ENCODE peak calls at places on chromosomes 1 and 21, in seven cellular contexts. J is SK-N-SH, F is HepG2, W is Panc1, D is K562, I is A549, E is GM23338. U is an unnamed sample.

GRCh38 chr1:200354243-200354642 is 55.6 kb downstream of the ZNF281 start:
- DNase-seq in W (no peak), E (no peak), F (no peak), J (no peak), I (no peak), D (no peak), U (no peak)

GRCh38 chr1:26161408-26162219 is 2.7 kb downstream of the FAM110D start:
- DNase-seq in E (peak; percentile 76), J (peak; percentile 89), F (no peak), D (peak; percentile 92), W (no peak), I (peak; percentile 26), U (no peak)

GRCh38 chr1:230281531-230281930 is 144.6 kb downstream of the PGBD5 start:
- DNase-seq in W (no peak), F (no peak), J (no peak), I (no peak), E (no peak), D (no peak), U (no peak)

GRCh38 chr1:83910461-83910860 is 88.5 kb downstream of the TTLL7 start:
- DNase-seq in E (no peak), I (no peak), D (no peak), W (no peak), F (no peak), J (no peak), U (no peak)

GRCh38 chr1:209710098-209710497 is 5.5 kb downstream of the HSD11B1 start:
- DNase-seq in E (no peak), J (no peak), W (no peak), D (no peak), F (no peak), I (no peak), U (no peak)

GRCh38 chr1:83075107-83075506 is 923.8 kb downstream of the TTLL7 start:
- DNase-seq in F (no peak), W (no peak), E (no peak), I (no peak), J (no peak), D (no peak), U (no peak)

GRCh38 chr1:154859151-154859785 is 10.8 kb downstream of the KCNN3 start:
- DNase-seq in I (no peak), J (no peak), W (no peak), D (no peak), F (no peak), E (no peak), U (no peak)

GRCh38 chr1:171610385-171610784 is 11.7 kb upstream of the MYOCOS start:
- DNase-seq in I (no peak), D (no peak), W (no peak), E (no peak), J (no peak), F (no peak), U (no peak)

GRCh38 chr1:30036666-30037065 is 686.7 kb downstream of the MATN1 start:
- DNase-seq in J (no peak), F (no peak), I (no peak), W (no peak), E (no peak), D (no peak), U (no peak)

GRCh38 chr21:40844935-40845334 is 2.0 kb downstream of the DSCAM start:
- DNase-seq in F (no peak), I (no peak), J (no peak), D (no peak), E (no peak), W (no peak), U (no peak)

GRCh38 chr1:85605519-85606413 is 25.2 kb downstream of the CCN1 start:
- DNase-seq in F (peak; percentile 26), I (no peak), D (no peak), E (no peak), J (no peak), W (peak; percentile 30), U (no peak)

GRCh38 chr1:226868726-226869125 is 1.7 kb upstream of the PSEN2 start:
- DNase-seq in I (no peak), F (no peak), W (no peak), E (no peak), D (no peak), J (no peak), U (no peak)

GRCh38 chr1:73803380-73803779 is 394.6 kb downstream of the LRRIQ3 start:
- DNase-seq in I (no peak), E (no peak), J (no peak), F (no peak), D (no peak), W (no peak), U (no peak)

GRCh38 chr21:31476551-31477120 is 132.6 kb upstream of the TIAM1 start:
- DNase-seq in J (no peak), I (peak; percentile 4), F (no peak), W (no peak), D (no peak), E (no peak), U (no peak)

GRCh38 chr1:71623888-71624287 is 543.1 kb upstream of the ZRANB2 start:
- DNase-seq in J (no peak), E (no peak), W (no peak), I (no peak), D (no peak), F (no peak), U (no peak)

GRCh38 chr1:160096491-160097116 is 1.8 kb downstream of the IGSF8 start:
- DNase-seq in E (no peak), W (no peak), J (no peak), I (no peak), D (no peak), F (no peak), U (no peak)

GRCh38 chr1:8541961-8542521 is 224.1 kb downstream of the SLC45A1 start:
- DNase-seq in W (no peak), I (no peak), E (no peak), F (no peak), D (peak; percentile 79), J (no peak), U (no peak)

GRCh38 chr1:241998412-241998921 is 431 bp downstream of the MAP1LC3C start:
- DNase-seq in F (peak; percentile 23), W (peak; percentile 72), I (peak; percentile 82), D (peak; percentile 85), E (peak; percentile 87), J (no peak), U (peak; percentile 89)

GRCh38 chr1:16155537-16156410 is at the start of gene EPHA2:
- DNase-seq in J (peak; percentile 86), I (peak; percentile 79), F (peak; percentile 93), D (no peak), E (peak; percentile 98), W (no peak), U (peak; percentile 87)

GRCh38 chr1:247647864-247648263 is 31.7 kb downstream of the OR13G1 start:
- DNase-seq in I (no peak), J (no peak), D (no peak), E (peak; percentile 69), W (no peak), F (no peak), U (no peak)

GRCh38 chr1:165661691-165662090 is 30.7 kb downstream of the MGST3 start:
- DNase-seq in D (no peak), J (peak; percentile 41), E (no peak), I (no peak), F (no peak), W (no peak), U (no peak)

GRCh38 chr1:51101976-51102375 is at the start of gene C1orf185:
- DNase-seq in J (no peak), E (no peak), D (no peak), W (no peak), F (no peak), I (no peak), U (no peak)

GRCh38 chr1:13662498-13662897 is 37.5 kb upstream of the PRDM2 start:
- DNase-seq in J (no peak), D (no peak), E (no peak), F (no peak), I (no peak), W (no peak), U (no peak)

GRCh38 chr1:39885516-39885915 is 2.2 kb upstream of the TRIT1 start:
- DNase-seq in W (no peak), J (no peak), D (no peak), I (no peak), F (no peak), E (no peak), U (no peak)
- TF ChIP-seq REST in W (no peak), J (no peak), D (no peak), I (no peak), F (no peak), E (no peak), U (no peak)

GRCh38 chr1:56566994-56567393 is 12.4 kb downstream of the PLPP3 start:
- DNase-seq in J (no peak), D (no peak), E (peak; percentile 62), F (no peak), W (no peak), I (no peak), U (no peak)

GRCh38 chr1:56570924-56571372 is 8.4 kb downstream of the PLPP3 start:
- DNase-seq in W (no peak), F (no peak), E (no peak), J (no peak), I (no peak), D (no peak), U (no peak)

GRCh38 chr1:56566040-56566774 is 13.2 kb downstream of the PLPP3 start:
- DNase-seq in W (no peak), D (no peak), F (peak; percentile 82), J (no peak), I (no peak), E (no peak), U (no peak)

GRCh38 chr1:56572334-56573050 is 6.9 kb downstream of the PLPP3 start:
- DNase-seq in I (no peak), F (no peak), E (no peak), J (no peak), D (no peak), W (no peak), U (no peak)

DNA sequence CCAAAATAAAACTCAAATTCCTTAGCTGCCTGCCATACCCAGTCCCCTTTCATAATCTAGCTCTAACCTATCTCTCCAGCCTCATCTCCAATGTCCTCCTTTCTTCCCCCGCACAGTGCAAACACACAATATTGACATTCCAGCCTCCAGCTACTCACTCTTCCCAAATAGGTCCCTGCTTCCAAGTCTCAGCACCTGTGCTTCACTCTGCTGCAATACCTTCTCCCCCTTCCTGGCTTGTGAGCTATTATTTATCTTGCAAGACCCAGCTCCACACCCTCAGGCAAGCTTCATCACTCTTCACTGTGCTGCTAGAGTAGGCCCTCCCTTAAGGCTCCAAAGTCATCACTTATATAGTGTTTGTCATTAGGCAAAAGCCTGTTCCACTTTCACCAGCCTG is 9.7 kb downstream of the PLPP3 start:
- DNase-seq in F (peak; percentile 92), W (no peak), I (no peak), D (no peak), J (no peak), E (no peak), U (no peak)
- TF ChIP-seq REST in F (peak; percentile 28), W (no peak), I (no peak), D (no peak), J (no peak), E (no peak), U (no peak)

DNA sequence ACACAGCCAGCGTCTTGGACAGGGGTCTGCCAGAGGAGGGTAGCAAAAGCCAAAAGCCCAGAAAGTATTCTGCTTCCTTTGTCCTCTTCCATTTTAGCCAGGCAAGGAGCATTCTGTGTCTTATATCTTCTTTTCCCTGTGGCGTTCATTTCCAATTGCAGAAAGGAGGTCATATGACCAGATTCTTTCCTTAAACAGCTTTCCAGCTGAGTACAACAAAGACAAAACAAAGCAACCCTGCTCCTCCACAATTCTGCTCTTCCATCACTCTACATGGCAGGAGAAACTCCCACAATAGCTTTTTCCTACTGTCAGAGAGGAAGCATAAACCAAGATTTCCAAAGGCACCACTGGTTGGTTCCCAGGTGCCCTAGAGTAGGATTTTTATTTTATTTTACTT is 19.7 kb downstream of the ENSA start:
- DNase-seq in E (peak; percentile 49), W (no peak), F (no peak), I (no peak), D (no peak), J (no peak), U (no peak)
- TF ChIP-seq REST in E (no peak), W (no peak), F (no peak), I (no peak), D (no peak), J (no peak), U (no peak)

GRCh38 chr1:227959325-227959860 is 11.7 kb upstream of the WNT9A start:
- DNase-seq in W (no peak), E (peak; percentile 15), F (no peak), D (no peak), I (no peak), J (no peak), U (no peak)
- TF ChIP-seq REST in W (no peak), E (no peak), F (no peak), D (no peak), I (no peak), J (no peak), U (no peak)